ENCODE peak calls at places on chromosome 10, in nine cellular contexts. Q is uterus, Y is transverse colon, T is IMR-90, D is GM12892, P is heart left ventricle, Z is adrenal gland, A is sigmoid colon, X is testis. S is an unnamed sample.

GRCh38 chr10:129711261-129711660 is 244.2 kb downstream of the MGMT start:
- DNase-seq in Q (no peak), Y (no peak), T (no peak), D (no peak), P (no peak), Z (no peak), A (no peak), X (no peak), S (no peak)

GRCh38 chr10:28878236-28878970 is 201.1 kb downstream of the BAMBI start:
- DNase-seq in Q (no peak), Y (no peak), T (no peak), D (no peak), P (no peak), Z (peak; percentile 51), A (no peak), X (no peak), S (no peak)

GRCh38 chr10:31419394-31420063 is 100.5 kb downstream of the ZEB1 start:
- DNase-seq in Q (no peak), Y (no peak), T (peak; percentile 55), D (no peak), P (no peak), Z (no peak), A (no peak), X (no peak), S (no peak)

GRCh38 chr10:653991-654646 is 35.3 kb downstream of the DIP2C start:
- DNase-seq in Q (no peak), Y (peak; percentile 70), T (peak; percentile 62), D (no peak), P (no peak), Z (no peak), A (no peak), X (peak; percentile 67), S (no peak)

GRCh38 chr10:45374451-45375052 is 536 bp downstream of the ALOX5 start:
- DNase-seq in Q (no peak), Y (no peak), T (no peak), D (no peak), P (no peak), Z (no peak), A (no peak), X (no peak), S (peak; percentile 63)

GRCh38 chr10:20975236-20975635 is 78.1 kb upstream of the NEBL start:
- DNase-seq in Q (no peak), Y (no peak), T (no peak), D (no peak), P (no peak), Z (no peak), A (no peak), X (no peak), S (no peak)

GRCh38 chr10:126663880-126664279 is 6.6 kb downstream of the C10orf90 start:
- DNase-seq in Q (no peak), Y (no peak), T (peak; percentile 0), D (no peak), P (peak; percentile 26), Z (no peak), A (no peak), X (no peak), S (no peak)

GRCh38 chr10:113027574-113028392 is 77.7 kb downstream of the TCF7L2 start:
- DNase-seq in Q (peak; percentile 60), Y (no peak), T (no peak), D (no peak), P (no peak), Z (no peak), A (peak; percentile 33), X (no peak), S (no peak)

GRCh38 chr10:133324198-133324792 is 12.4 kb downstream of the CALY start:
- DNase-seq in Q (no peak), Y (peak; percentile 84), T (peak; percentile 55), D (no peak), P (no peak), Z (peak; percentile 71), A (no peak), X (peak; percentile 87), S (peak; percentile 75)

GRCh38 chr10:24418532-24418931 is 209.6 kb downstream of the KIAA1217 start:
- DNase-seq in Q (no peak), Y (no peak), T (no peak), D (no peak), P (no peak), Z (no peak), A (no peak), X (no peak), S (no peak)

GRCh38 chr10:93485690-93486089 is 3.6 kb upstream of the MYOF start:
- DNase-seq in Q (no peak), Y (no peak), T (no peak), D (no peak), P (no peak), Z (no peak), A (no peak), X (no peak), S (no peak)

GRCh38 chr10:93481213-93481930 is 762 bp downstream of the MYOF start:
- DNase-seq in Q (no peak), Y (no peak), T (no peak), D (no peak), P (no peak), Z (no peak), A (peak; percentile 63), X (no peak), S (no peak)

GRCh38 chr10:93478873-93479272 is 3.3 kb downstream of the MYOF start:
- DNase-seq in Q (no peak), Y (no peak), T (no peak), D (no peak), P (no peak), Z (no peak), A (peak; percentile 34), X (no peak), S (no peak)

GRCh38 chr10:93476756-93477155 is 5.4 kb downstream of the MYOF start:
- DNase-seq in Q (no peak), Y (no peak), T (no peak), D (no peak), P (no peak), Z (no peak), A (no peak), X (no peak), S (no peak)

GRCh38 chr10:93481931-93482834 is at the start of gene MYOF:
- DNase-seq in Q (peak; percentile 69), Y (peak; percentile 65), T (peak; percentile 93), D (peak; percentile 34), P (peak; percentile 61), Z (peak; percentile 57), A (peak; percentile 88), X (peak; percentile 53), S (peak; percentile 58)
- TF ChIP-seq POLR2A in Q (peak; percentile 62), Y (peak; percentile 74), T (peak; percentile 84), D (no peak), P (peak; percentile 39), Z (peak; percentile 79), A (peak; percentile 91), X (no peak), S (no peak)

GRCh38 chr10:62037166-62037831 is 135.8 kb downstream of the ARID5B start:
- DNase-seq in Q (peak; percentile 47), Y (no peak), T (peak; percentile 72), D (no peak), P (no peak), Z (no peak), A (no peak), X (no peak), S (no peak)

GRCh38 chr10:62036186-62037081 is 134.9 kb downstream of the ARID5B start:
- DNase-seq in Q (no peak), Y (no peak), T (no peak), D (no peak), P (no peak), Z (no peak), A (no peak), X (no peak), S (no peak)

GRCh38 chr10:62040896-62041295 is 139.4 kb downstream of the ARID5B start:
- DNase-seq in Q (no peak), Y (no peak), T (no peak), D (no peak), P (no peak), Z (no peak), A (no peak), X (no peak), S (no peak)

GRCh38 chr10:62038609-62039190 is 137.2 kb downstream of the ARID5B start:
- DNase-seq in Q (peak; percentile 81), Y (peak; percentile 85), T (peak; percentile 78), D (peak; percentile 34), P (peak; percentile 73), Z (peak; percentile 68), A (peak; percentile 86), X (peak; percentile 80), S (peak; percentile 40)

GRCh38 chr10:62037890-62038608 is 136.6 kb downstream of the ARID5B start:
- DNase-seq in Q (no peak), Y (no peak), T (no peak), D (no peak), P (no peak), Z (no peak), A (no peak), X (no peak), S (no peak)
- TF ChIP-seq POLR2A in Q (no peak), Y (no peak), T (no peak), D (no peak), P (no peak), Z (no peak), A (no peak), X (no peak), S (no peak)

DNA sequence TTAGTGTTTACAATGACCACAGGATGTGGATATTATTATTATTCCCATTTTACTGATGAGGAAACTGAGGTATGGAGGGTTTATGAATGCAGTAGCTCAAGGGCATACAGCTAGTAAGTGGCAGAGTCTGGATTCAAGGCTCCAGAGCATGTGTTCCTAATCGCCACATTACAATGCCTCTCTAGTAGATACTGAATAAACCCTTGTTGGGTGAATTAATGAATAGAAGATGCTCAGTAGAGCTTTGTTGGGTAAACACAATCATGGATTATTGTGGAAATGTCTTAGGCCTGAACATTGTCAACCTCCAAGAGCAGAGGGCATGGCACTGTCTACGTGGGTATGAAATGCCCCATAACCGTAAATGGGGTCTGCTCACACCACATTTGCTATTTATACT is 545.3 kb downstream of the LRMDA start:
- DNase-seq in Q (no peak), Y (no peak), T (no peak), D (no peak), P (no peak), Z (no peak), A (no peak), X (no peak), S (no peak)
- TF ChIP-seq POLR2A in Q (no peak), Y (no peak), T (no peak), D (no peak), P (no peak), Z (no peak), A (no peak), X (no peak), S (no peak)

DNA sequence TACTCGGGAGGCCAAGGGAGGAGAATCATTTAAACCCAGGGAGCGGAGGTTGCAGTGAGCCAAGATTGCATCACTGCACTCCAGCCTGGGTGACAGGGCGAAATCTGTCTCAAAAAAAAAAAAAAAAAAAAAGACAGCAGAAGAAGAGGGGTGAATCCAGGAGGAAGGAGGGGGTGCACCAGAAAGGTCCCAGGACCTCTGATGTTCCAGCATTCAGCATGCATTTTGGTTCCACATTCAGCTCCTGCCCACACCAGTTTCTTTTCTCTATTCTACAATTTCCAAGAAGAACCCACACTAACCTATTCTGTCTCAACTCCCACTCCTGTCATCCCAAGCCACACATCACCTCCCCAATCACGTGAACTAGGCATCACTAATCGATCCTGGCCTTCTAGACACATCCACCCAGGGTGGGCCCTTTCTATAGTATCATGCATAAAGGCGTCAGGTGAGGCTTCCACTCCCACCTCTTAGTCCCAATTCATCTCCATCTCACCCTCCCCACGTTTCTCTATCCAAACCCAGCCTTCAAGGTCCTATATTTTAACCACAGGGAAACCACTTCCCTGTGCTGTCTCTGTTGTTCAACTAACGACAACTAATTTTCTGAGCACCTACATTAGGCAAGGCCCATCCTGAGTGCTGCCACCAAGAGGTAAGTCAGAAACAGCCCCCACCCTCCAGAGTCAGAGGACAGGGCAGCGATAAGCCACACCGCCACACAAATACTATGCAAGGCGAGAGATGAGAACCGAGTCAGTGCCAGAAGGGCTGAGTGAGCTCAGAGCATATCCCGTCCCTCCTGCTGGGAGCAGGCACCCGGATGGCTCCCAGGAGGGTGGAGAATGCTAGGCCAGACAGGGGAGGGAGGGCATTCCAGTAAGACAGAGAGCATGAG is 2.2 kb downstream of the ANXA11 start:
- DNase-seq in Q (peak; percentile 69), Y (peak; percentile 72), T (peak; percentile 85), D (peak; percentile 41), P (peak; percentile 86), Z (no peak), A (peak; percentile 91), X (peak; percentile 74), S (peak; percentile 45)
- TF ChIP-seq POLR2A in Q (no peak), Y (peak; percentile 27), T (peak; percentile 63), D (peak; percentile 40), P (peak; percentile 76), Z (peak; percentile 41), A (peak; percentile 25), X (no peak), S (no peak)